ENCODE peak calls at places on chromosomes 11 and 22, in six cellular contexts. B is transverse colon, W is SJSA1, J is thoracic aorta, X is cardiac muscle cell, Q is tibial artery. C is an unnamed sample.

GRCh38 chr11:13339196-13340153 is 61.9 kb downstream of the BMAL1 start:
- DNase-seq in W (peak; percentile 80), J (no peak), B (no peak), X (peak; percentile 92), Q (no peak), C (no peak)

GRCh38 chr11:33633251-33634003 is 67.2 kb downstream of the C11orf91 start:
- DNase-seq in X (peak; percentile 56), W (peak; percentile 51), J (no peak), B (peak; percentile 23), Q (no peak), C (no peak)

GRCh38 chr11:126479178-126479930 is 123.9 kb downstream of the ST3GAL4 start:
- DNase-seq in J (no peak), Q (no peak), B (no peak), X (no peak), W (no peak), C (no peak)

GRCh38 chr11:122814401-122814800 is 23.9 kb upstream of the CRTAM start:
- DNase-seq in B (peak; percentile 12), X (peak; percentile 10), Q (no peak), W (no peak), J (no peak), C (no peak)

GRCh38 chr11:17496406-17496805 is 19.8 kb upstream of the ABCC8 start:
- DNase-seq in W (no peak), Q (no peak), X (peak; percentile 75), J (no peak), B (no peak), C (no peak)

GRCh38 chr11:66632952-66633351 is 5.6 kb upstream of the RBM4 start:
- DNase-seq in X (no peak), Q (no peak), J (no peak), W (no peak), B (no peak), C (no peak)

GRCh38 chr22:33302049-33302545 is 243.9 kb upstream of the SYN3 start:
- DNase-seq in Q (peak; percentile 69), J (peak; percentile 21), X (peak; percentile 72), B (peak; percentile 85), W (peak; percentile 79), C (peak; percentile 61)

GRCh38 chr11:16082532-16083055 is 273.8 kb downstream of the SOX6 start:
- DNase-seq in B (no peak), X (no peak), J (no peak), W (no peak), Q (no peak), C (no peak)

GRCh38 chr11:72743321-72744221 is 8.6 kb downstream of the ARAP1 start:
- DNase-seq in J (no peak), X (no peak), B (no peak), W (no peak), Q (no peak), C (no peak)

GRCh38 chr11:65573391-65574146 is 1.2 kb downstream of the FAM89B start:
- DNase-seq in J (peak; percentile 32), W (no peak), B (peak; percentile 49), Q (no peak), X (no peak), C (no peak)
- H3K27me3 ChIP-seq in J (no peaks in the 10 kb centered on the region), W (no peaks in the 10 kb centered on the region), B (no peaks in the 10 kb centered on the region), Q (no peaks in the 10 kb centered on the region), X (peaks cover 5% of the 10 kb centered on the region), C (no peaks in the 10 kb centered on the region)

GRCh38 chr22:46239261-46240048 is 10.6 kb downstream of the CDPF1 start:
- DNase-seq in B (no peak), W (no peak), X (no peak), Q (no peak), J (no peak), C (no peak)

GRCh38 chr22:46240073-46240472 is 10.0 kb downstream of the CDPF1 start:
- DNase-seq in X (no peak), W (no peak), B (no peak), Q (no peak), J (no peak), C (no peak)

GRCh38 chr22:46237453-46238158 is 12.5 kb downstream of the CDPF1 start:
- DNase-seq in B (no peak), J (no peak), X (no peak), Q (no peak), W (peak; percentile 17), C (no peak)

GRCh38 chr22:46240506-46240905 is 9.6 kb downstream of the CDPF1 start:
- DNase-seq in Q (no peak), W (no peak), X (no peak), J (no peak), B (no peak), C (no peak)

DNA sequence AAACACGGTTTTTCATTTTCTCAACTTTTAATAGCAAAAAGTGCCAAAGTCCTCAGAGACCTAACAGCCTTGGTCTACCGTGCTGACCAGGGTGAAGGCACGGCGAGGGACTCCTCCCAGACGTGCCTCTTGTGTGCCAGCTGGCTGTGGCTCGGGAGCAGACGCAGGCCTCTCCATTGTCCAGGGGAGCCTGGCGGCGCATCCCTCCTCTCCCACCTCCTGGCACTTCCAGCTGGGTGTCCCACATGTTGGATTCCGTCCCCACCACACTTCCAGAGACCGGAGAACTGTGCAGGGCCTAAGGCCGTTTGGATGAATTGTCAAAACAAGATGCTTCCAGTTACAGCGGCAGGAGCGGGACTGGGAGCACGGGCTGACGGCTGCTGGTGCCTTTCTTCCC is 11.6 kb downstream of the CDPF1 start:
- DNase-seq in X (no peak), B (no peak), J (no peak), Q (no peak), W (no peak), C (no peak)
- H3K36me3 ChIP-seq in X (peaks cover 8% of the 10 kb centered on the region), B (no peaks in the 10 kb centered on the region), J (peaks cover 4% of the 10 kb centered on the region), Q (peaks cover 19% of the 10 kb centered on the region), W (peaks cover 7% of the 10 kb centered on the region), C (no peaks in the 10 kb centered on the region)

DNA sequence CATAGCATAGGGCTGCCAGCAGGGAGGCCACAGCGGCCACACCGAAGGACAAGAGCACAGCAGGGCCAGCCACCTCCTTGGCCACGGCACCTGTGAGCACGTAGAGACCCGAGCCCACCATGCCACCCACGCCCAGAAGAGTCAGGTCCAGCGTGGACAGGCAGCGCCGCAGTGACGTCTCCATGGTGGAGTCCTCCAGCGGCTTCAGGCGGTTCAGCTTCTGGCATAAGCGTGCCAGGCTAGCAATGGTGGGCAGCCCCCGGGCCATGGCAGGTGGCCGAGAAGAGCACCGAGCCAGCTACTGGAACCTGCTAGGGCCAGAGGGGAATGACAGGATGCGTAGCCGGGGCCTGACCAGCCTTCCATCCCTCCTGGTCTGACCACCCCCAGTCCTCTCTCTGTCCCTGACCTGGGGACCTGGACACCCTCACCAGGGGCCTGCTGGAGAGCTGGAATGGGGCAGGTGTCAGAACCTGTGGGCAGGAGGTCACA is 770 bp downstream of the SLC7A4 start:
- DNase-seq in J (no peak), Q (no peak), B (no peak), W (no peak), X (no peak), C (no peak)
- H3K4me3 ChIP-seq in J (peak overlapping the region; percentile 54), Q (no peak overlapping the region), B (peak overlapping the region; percentile 28), W (no peak overlapping the region), X (no peak overlapping the region), C (peak overlapping the region; percentile 42)

GRCh38 chr11:45036010-45036409 is 85.3 kb upstream of the TP53I11 start:
- DNase-seq in W (no peak), Q (no peak), J (no peak), X (no peak), B (no peak), C (no peak)

GRCh38 chr11:45041556-45041955 is 90.9 kb upstream of the TP53I11 start:
- DNase-seq in B (no peak), X (no peak), Q (no peak), W (no peak), J (no peak), C (no peak)

GRCh38 chr11:45037425-45038005 is 86.8 kb upstream of the TP53I11 start:
- DNase-seq in X (no peak), W (no peak), Q (no peak), J (no peak), B (no peak), C (no peak)

GRCh38 chr11:45036733-45037132 is 86.0 kb upstream of the TP53I11 start:
- DNase-seq in W (no peak), Q (no peak), J (no peak), B (no peak), X (no peak), C (no peak)

DNA sequence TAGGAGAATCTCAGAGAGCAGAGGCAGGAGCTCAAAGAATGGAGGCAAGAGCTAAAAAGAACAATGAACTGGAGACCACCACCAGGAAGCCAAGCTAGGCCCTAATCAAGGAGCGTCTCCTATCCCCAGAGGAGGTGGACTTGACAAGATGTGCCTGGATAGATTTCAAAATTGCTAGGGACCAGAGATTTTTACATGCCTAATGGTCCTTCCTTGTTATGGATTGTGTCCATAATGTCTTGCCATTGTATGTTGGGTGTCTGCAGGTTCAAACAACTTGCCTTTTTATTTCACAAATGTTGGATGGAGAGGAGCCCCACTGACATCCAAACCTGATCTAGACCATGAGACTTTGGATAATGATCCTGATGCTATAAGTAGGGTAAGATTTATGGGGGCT is 88.2 kb upstream of the TP53I11 start:
- DNase-seq in B (no peak), W (no peak), Q (no peak), X (no peak), J (no peak), C (no peak)
- H3K27me3 ChIP-seq in B (no peaks in the 10 kb centered on the region), W (no peaks in the 10 kb centered on the region), Q (no peaks in the 10 kb centered on the region), X (no peaks in the 10 kb centered on the region), J (no peaks in the 10 kb centered on the region), C (no peaks in the 10 kb centered on the region)

GRCh38 chr11:61415381-61415780 is 14.4 kb downstream of the CPSF7 start:
- DNase-seq in W (no peak), J (no peak), Q (no peak), B (no peak), X (no peak), C (no peak)
- H3K36me3 ChIP-seq in W (peaks cover 100% of the 10 kb centered on the region), J (peaks cover 83% of the 10 kb centered on the region), Q (peaks cover 95% of the 10 kb centered on the region), B (no peaks in the 10 kb centered on the region), X (peaks cover 84% of the 10 kb centered on the region), C (peaks cover 17% of the 10 kb centered on the region)

C was measured in breast epithelium.